ENCODE peak calls at places on chromosomes 13 and 19, in eight cellular contexts. One of them, this sample, is unnamed.

GRCh38 chr19:38664503-38665211 is 17.2 kb downstream of the ACTN4 start:
- DNase-seq in esophagus muscularis mucosa: no peak
- DNase-seq in upper lobe of left lung: no peak
- DNase-seq in stomach: no peak
- DNase-seq in GM12892: no peak
- DNase-seq in sigmoid colon: no peak
- DNase-seq in breast epithelium: no peak
- DNase-seq in HCT116: no peak
- DNase-seq in this sample: peak; percentile 79

GRCh38 chr19:47891923-47892666 is 6.0 kb upstream of the SULT2A1 start:
- DNase-seq in esophagus muscularis mucosa: no peak
- DNase-seq in upper lobe of left lung: no peak
- DNase-seq in stomach: peak; percentile 41
- DNase-seq in GM12892: no peak
- DNase-seq in sigmoid colon: peak; percentile 5
- DNase-seq in breast epithelium: no peak
- DNase-seq in HCT116: no peak
- DNase-seq in this sample: peak; percentile 41

GRCh38 chr19:47176627-47177090 is 46.0 kb downstream of the SAE1 start:
- DNase-seq in esophagus muscularis mucosa: no peak
- DNase-seq in upper lobe of left lung: no peak
- DNase-seq in stomach: no peak
- DNase-seq in GM12892: no peak
- DNase-seq in sigmoid colon: no peak
- DNase-seq in breast epithelium: no peak
- DNase-seq in HCT116: no peak
- DNase-seq in this sample: no peak

GRCh38 chr19:18745012-18745735 is 45.9 kb downstream of the COMP start:
- DNase-seq in esophagus muscularis mucosa: no peak
- DNase-seq in upper lobe of left lung: peak; percentile 82
- DNase-seq in stomach: no peak
- DNase-seq in GM12892: no peak
- DNase-seq in sigmoid colon: no peak
- DNase-seq in breast epithelium: no peak
- DNase-seq in HCT116: no peak
- DNase-seq in this sample: no peak

GRCh38 chr13:27549406-27549981 is 70.8 kb downstream of the LNX2 start:
- DNase-seq in esophagus muscularis mucosa: no peak
- DNase-seq in upper lobe of left lung: no peak
- DNase-seq in stomach: peak; percentile 82
- DNase-seq in GM12892: no peak
- DNase-seq in sigmoid colon: no peak
- DNase-seq in breast epithelium: no peak
- DNase-seq in HCT116: no peak
- DNase-seq in this sample: no peak

GRCh38 chr13:28531195-28531955 is 36.4 kb upstream of the FLT1 start:
- DNase-seq in esophagus muscularis mucosa: no peak
- DNase-seq in upper lobe of left lung: peak; percentile 77
- DNase-seq in stomach: peak; percentile 27
- DNase-seq in GM12892: no peak
- DNase-seq in sigmoid colon: no peak
- DNase-seq in breast epithelium: no peak
- DNase-seq in HCT116: no peak
- DNase-seq in this sample: peak; percentile 82

GRCh38 chr13:35485451-35485850 is 9.0 kb upstream of the MAB21L1 start:
- DNase-seq in esophagus muscularis mucosa: no peak
- DNase-seq in upper lobe of left lung: no peak
- DNase-seq in stomach: no peak
- DNase-seq in GM12892: no peak
- DNase-seq in sigmoid colon: no peak
- DNase-seq in breast epithelium: no peak
- DNase-seq in HCT116: no peak
- DNase-seq in this sample: no peak

GRCh38 chr13:67474114-67474513 is 244.0 kb upstream of the PCDH9 start:
- DNase-seq in esophagus muscularis mucosa: no peak
- DNase-seq in upper lobe of left lung: no peak
- DNase-seq in stomach: no peak
- DNase-seq in GM12892: no peak
- DNase-seq in sigmoid colon: no peak
- DNase-seq in breast epithelium: no peak
- DNase-seq in HCT116: no peak
- DNase-seq in this sample: no peak

DNA sequence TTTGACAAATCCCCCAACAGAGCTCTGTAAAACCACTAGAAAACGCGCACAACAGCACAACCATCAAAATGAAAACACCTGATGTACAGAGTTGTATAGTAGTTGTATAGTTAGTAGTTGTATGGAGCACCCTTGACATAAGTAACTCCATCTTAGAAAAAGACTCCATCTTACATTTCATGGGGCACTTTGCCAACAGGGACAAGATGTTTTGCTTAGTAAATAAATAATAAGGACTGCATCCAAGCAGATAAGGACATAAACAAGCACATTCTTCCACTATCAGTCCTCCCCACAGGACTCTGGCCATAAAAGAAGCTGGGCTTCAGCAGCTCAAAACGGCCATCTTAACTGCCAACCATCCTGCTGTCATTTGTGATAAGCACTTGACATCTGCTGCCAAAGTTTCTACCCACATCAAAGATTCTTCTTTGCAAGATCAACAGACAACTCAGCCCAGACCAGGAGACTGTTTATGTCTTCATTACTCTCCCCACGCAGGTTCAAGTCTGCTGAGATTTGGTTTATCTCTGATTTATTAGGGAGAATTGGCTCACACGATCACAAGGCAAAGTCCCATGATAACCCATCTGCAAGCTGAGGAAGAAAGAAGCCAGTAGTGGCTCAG is 20.7 kb upstream of the ZNF331 start:
- DNase-seq in esophagus muscularis mucosa: no peak
- DNase-seq in upper lobe of left lung: no peak
- DNase-seq in stomach: no peak
- DNase-seq in GM12892: no peak
- DNase-seq in sigmoid colon: no peak
- DNase-seq in breast epithelium: no peak
- DNase-seq in HCT116: no peak
- DNase-seq in this sample: no peak
- TF ChIP-seq POLR2AphosphoS5 in esophagus muscularis mucosa: no peak
- TF ChIP-seq POLR2AphosphoS5 in upper lobe of left lung: no peak
- TF ChIP-seq POLR2AphosphoS5 in stomach: no peak
- TF ChIP-seq POLR2AphosphoS5 in GM12892: no peak
- TF ChIP-seq POLR2AphosphoS5 in sigmoid colon: no peak
- TF ChIP-seq POLR2AphosphoS5 in breast epithelium: no peak
- TF ChIP-seq POLR2AphosphoS5 in HCT116: no peak
- TF ChIP-seq POLR2AphosphoS5 in this sample: no peak

DNA sequence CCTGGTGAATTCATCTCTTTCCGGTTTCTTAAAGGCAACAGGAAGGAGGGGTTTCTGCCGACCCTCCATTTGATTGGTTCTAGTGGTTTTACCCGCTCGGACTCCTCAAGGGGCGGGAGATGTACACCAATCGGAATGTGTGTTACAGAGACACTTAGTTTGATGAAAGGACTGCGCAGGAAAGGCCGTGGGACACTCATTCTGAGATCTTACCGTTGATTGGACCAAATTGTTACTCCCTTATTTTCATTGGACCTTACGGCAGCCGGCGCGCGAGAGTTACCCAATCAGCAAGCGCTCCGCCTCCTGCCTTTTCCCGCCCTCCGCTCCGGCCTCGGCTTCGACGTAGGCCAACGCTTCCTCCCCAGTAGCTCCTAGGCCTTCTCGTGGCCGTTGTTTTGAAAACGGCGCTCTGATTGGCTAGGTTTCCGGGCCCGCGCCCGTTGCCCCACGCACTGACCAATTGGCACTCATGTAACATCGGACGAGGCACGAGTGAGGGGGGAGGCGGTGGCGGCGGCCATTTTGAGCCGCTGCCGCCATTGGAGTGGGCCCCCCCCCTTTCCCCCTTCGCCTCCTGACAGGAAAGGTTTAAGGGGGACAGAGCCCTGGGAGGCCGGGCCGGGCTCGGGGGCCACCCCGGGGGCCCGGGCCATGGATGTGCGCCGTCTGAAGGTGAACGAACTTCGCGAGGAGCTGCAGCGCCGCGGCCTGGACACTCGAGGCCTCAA is at the start of gene HNRNPUL1:
- DNase-seq in esophagus muscularis mucosa: peak; percentile 100
- DNase-seq in upper lobe of left lung: peak; percentile 96
- DNase-seq in stomach: peak; percentile 98
- DNase-seq in GM12892: peak; percentile 96
- DNase-seq in sigmoid colon: peak; percentile 100
- DNase-seq in breast epithelium: peak; percentile 100
- DNase-seq in HCT116: peak; percentile 100
- DNase-seq in this sample: peak; percentile 98
- TF ChIP-seq POLR2A in esophagus muscularis mucosa: no peak
- TF ChIP-seq POLR2A in upper lobe of left lung: peak; percentile 68
- TF ChIP-seq POLR2A in stomach: no peak
- TF ChIP-seq POLR2A in GM12892: no peak
- TF ChIP-seq POLR2A in sigmoid colon: no peak
- TF ChIP-seq POLR2A in breast epithelium: peak; percentile 52
- TF ChIP-seq POLR2A in HCT116: no peak
- TF ChIP-seq POLR2A in this sample: peak; percentile 81

GRCh38 chr13:113981611-113982295 is 7.9 kb upstream of the C13orf46 start:
- DNase-seq in esophagus muscularis mucosa: no peak
- DNase-seq in upper lobe of left lung: peak; percentile 66
- DNase-seq in stomach: no peak
- DNase-seq in GM12892: no peak
- DNase-seq in sigmoid colon: peak; percentile 62
- DNase-seq in breast epithelium: no peak
- DNase-seq in HCT116: no peak
- DNase-seq in this sample: no peak

GRCh38 chr13:113982296-113982661 is 8.4 kb upstream of the C13orf46 start:
- DNase-seq in esophagus muscularis mucosa: no peak
- DNase-seq in upper lobe of left lung: peak; percentile 67
- DNase-seq in stomach: no peak
- DNase-seq in GM12892: no peak
- DNase-seq in sigmoid colon: peak; percentile 56
- DNase-seq in breast epithelium: no peak
- DNase-seq in HCT116: no peak
- DNase-seq in this sample: peak; percentile 64

GRCh38 chr13:113980489-113981064 is 6.7 kb upstream of the C13orf46 start:
- DNase-seq in esophagus muscularis mucosa: no peak
- DNase-seq in upper lobe of left lung: no peak
- DNase-seq in stomach: no peak
- DNase-seq in GM12892: no peak
- DNase-seq in sigmoid colon: peak; percentile 59
- DNase-seq in breast epithelium: no peak
- DNase-seq in HCT116: no peak
- DNase-seq in this sample: peak; percentile 32

GRCh38 chr13:113979791-113980471 is 6.1 kb upstream of the C13orf46 start:
- DNase-seq in esophagus muscularis mucosa: no peak
- DNase-seq in upper lobe of left lung: no peak
- DNase-seq in stomach: no peak
- DNase-seq in GM12892: no peak
- DNase-seq in sigmoid colon: peak; percentile 40
- DNase-seq in breast epithelium: no peak
- DNase-seq in HCT116: no peak
- DNase-seq in this sample: peak; percentile 38

DNA sequence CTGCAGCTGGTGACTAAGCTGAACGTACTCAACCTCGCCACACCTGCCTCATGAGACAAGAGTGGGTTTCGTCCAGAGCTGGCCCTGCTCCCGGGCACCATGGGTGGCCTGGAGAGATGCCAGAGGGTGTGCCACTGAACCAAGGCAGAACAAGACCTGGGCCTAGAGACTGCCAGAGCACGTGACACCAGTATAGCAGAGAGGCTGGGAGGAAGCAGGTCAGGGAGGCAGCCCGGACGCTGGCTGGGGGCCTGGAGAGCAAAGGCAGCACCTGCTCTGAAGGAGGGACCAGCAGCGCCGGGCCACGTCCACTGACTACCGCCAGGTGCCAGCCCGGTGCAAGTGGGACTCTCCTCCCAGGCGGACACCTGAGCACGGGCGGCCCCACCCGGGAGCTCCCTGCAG is 7.3 kb upstream of the C13orf46 start:
- DNase-seq in esophagus muscularis mucosa: no peak
- DNase-seq in upper lobe of left lung: peak; percentile 91
- DNase-seq in stomach: peak; percentile 98
- DNase-seq in GM12892: no peak
- DNase-seq in sigmoid colon: peak; percentile 62
- DNase-seq in breast epithelium: peak; percentile 88
- DNase-seq in HCT116: peak; percentile 78
- DNase-seq in this sample: peak; percentile 68
- TF ChIP-seq POLR2AphosphoS5 in esophagus muscularis mucosa: no peak
- TF ChIP-seq POLR2AphosphoS5 in upper lobe of left lung: no peak
- TF ChIP-seq POLR2AphosphoS5 in stomach: peak; percentile 76
- TF ChIP-seq POLR2AphosphoS5 in GM12892: no peak
- TF ChIP-seq POLR2AphosphoS5 in sigmoid colon: no peak
- TF ChIP-seq POLR2AphosphoS5 in breast epithelium: no peak
- TF ChIP-seq POLR2AphosphoS5 in HCT116: peak; percentile 46
- TF ChIP-seq POLR2AphosphoS5 in this sample: no peak

GRCh38 chr13:30616927-30617314 is 799 bp upstream of the USPL1 start:
- DNase-seq in esophagus muscularis mucosa: peak; percentile 94
- DNase-seq in upper lobe of left lung: no peak
- DNase-seq in stomach: peak; percentile 65
- DNase-seq in GM12892: peak; percentile 21
- DNase-seq in sigmoid colon: peak; percentile 88
- DNase-seq in breast epithelium: peak; percentile 77
- DNase-seq in HCT116: peak; percentile 78
- DNase-seq in this sample: no peak

GRCh38 chr13:30615851-30616311 is 1.8 kb upstream of the USPL1 start:
- DNase-seq in esophagus muscularis mucosa: no peak
- DNase-seq in upper lobe of left lung: no peak
- DNase-seq in stomach: no peak
- DNase-seq in GM12892: no peak
- DNase-seq in sigmoid colon: no peak
- DNase-seq in breast epithelium: no peak
- DNase-seq in HCT116: no peak
- DNase-seq in this sample: no peak

GRCh38 chr13:30618186-30618937 is 642 bp downstream of the USPL1 start:
- DNase-seq in esophagus muscularis mucosa: no peak
- DNase-seq in upper lobe of left lung: no peak
- DNase-seq in stomach: peak; percentile 27
- DNase-seq in GM12892: no peak
- DNase-seq in sigmoid colon: peak; percentile 65
- DNase-seq in breast epithelium: no peak
- DNase-seq in HCT116: no peak
- DNase-seq in this sample: peak; percentile 84

GRCh38 chr13:30618938-30619289 is 1.2 kb downstream of the USPL1 start:
- DNase-seq in esophagus muscularis mucosa: no peak
- DNase-seq in upper lobe of left lung: no peak
- DNase-seq in stomach: no peak
- DNase-seq in GM12892: no peak
- DNase-seq in sigmoid colon: no peak
- DNase-seq in breast epithelium: no peak
- DNase-seq in HCT116: no peak
- DNase-seq in this sample: no peak

DNA sequence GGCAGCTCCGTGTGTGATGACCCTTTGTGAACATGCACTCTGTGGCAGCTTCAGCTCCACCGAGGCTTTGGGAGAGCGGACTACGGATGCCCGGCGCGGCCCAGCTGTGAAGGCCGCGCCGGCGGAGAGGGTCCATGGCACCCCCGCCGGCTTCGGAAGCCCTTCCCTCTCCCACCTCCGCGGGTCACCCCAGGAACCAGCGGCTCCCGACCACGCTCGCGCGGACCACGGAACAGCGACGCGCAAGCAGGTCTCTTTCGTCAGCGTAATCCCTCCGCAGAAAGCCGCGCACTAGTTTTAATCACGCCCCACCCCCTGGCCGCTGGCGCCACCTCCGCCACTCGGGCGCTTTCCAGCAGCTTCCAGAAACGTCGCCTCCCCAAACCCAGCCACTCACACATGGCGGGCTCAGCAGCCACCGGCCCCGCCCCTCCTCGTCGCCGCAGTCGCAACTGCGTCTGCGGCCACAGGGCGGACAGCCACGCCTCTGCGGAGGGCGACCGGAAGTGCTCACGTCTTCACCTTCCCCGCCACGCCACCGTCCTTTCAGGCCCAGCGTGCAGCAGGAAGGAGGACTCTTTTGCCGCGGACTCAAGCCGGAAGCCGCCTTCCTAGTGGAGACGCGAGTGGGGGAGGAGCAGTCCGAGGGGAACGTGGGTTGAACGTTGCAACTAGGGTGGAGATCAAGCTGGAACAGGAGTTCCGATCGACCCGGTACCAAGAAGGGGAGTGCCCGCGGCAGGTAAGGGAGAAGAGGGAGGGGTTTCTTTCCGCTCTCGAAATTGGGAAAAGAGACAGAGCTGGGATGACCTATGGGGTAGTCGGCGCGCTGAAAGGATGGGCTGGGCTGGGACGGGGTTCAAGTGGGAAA is at the start of gene USPL1:
- DNase-seq in esophagus muscularis mucosa: peak; percentile 99
- DNase-seq in upper lobe of left lung: peak; percentile 99
- DNase-seq in stomach: peak; percentile 98
- DNase-seq in GM12892: peak; percentile 83
- DNase-seq in sigmoid colon: peak; percentile 99
- DNase-seq in breast epithelium: peak; percentile 98
- DNase-seq in HCT116: peak; percentile 98
- DNase-seq in this sample: peak; percentile 100
- TF ChIP-seq POLR2A in esophagus muscularis mucosa: peak; percentile 92
- TF ChIP-seq POLR2A in upper lobe of left lung: peak; percentile 67
- TF ChIP-seq POLR2A in stomach: no peak
- TF ChIP-seq POLR2A in GM12892: peak; percentile 86
- TF ChIP-seq POLR2A in sigmoid colon: peak; percentile 93
- TF ChIP-seq POLR2A in breast epithelium: peak; percentile 97
- TF ChIP-seq POLR2A in HCT116: peak; percentile 58
- TF ChIP-seq POLR2A in this sample: peak; percentile 96

This sample was measured in spleen.